ENCODE peak calls at places on chromosome 2, in seven cellular contexts. N is left kidney; R is activated CD8-positive, alpha-beta T cell treated with anti-CD3 and anti-CD28 coated beads, Interleukin-2, amount 10 ng/mL, durations not matched to agents 7 days and 5 days; B is stimulated activated CD8-positive, alpha-beta memory T cell treated with anti-CD3 and anti-CD28 coated beads, Interleukin-12 subunit alpha, Interleukin-12 subunit beta, amount 100 ng/mL, for 4 hours; S is GM12892; F is substantia nigra; T is amniotic stem cell. D is an unnamed sample.

GRCh38 chr2:168394262-168394661 is 61.8 kb upstream of the CERS6 start:
- DNase-seq in N (no peak), R (no peak), B (no peak), S (no peak), F (no peak), T (no peak), D (no peak)

GRCh38 chr2:46970334-46971288 is 55.0 kb upstream of the MCFD2 start:
- DNase-seq in N (no peak), R (no peak), B (no peak), S (no peak), F (no peak), T (no peak), D (no peak)

GRCh38 chr2:230067990-230068657 is 600 bp downstream of the SLC16A14 start:
- DNase-seq in N (peak), R (peak), B (peak), S (peak), F (no peak), T (peak), D (no peak)

GRCh38 chr2:18156421-18156820 is 278.0 kb downstream of the KCNS3 start:
- DNase-seq in N (no peak), R (no peak), B (no peak), S (no peak), F (no peak), T (no peak), D (no peak)

GRCh38 chr2:20955277-20956026 is 88.4 kb downstream of the APOB start:
- DNase-seq in N (no peak), R (no peak), B (no peak), S (no peak), F (no peak), T (no peak), D (no peak)

GRCh38 chr2:100614455-100615000 is 51.7 kb downstream of the PDCL3 start:
- DNase-seq in N (no peak), R (no peak), B (no peak), S (no peak), F (no peak), T (no peak), D (no peak)

GRCh38 chr2:233479616-233480489 is 86.7 kb downstream of the USP40 start:
- DNase-seq in N (no peak), R (no peak), B (no peak), S (no peak), F (no peak), T (no peak), D (no peak)

GRCh38 chr2:172038604-172039003 is 38.9 kb downstream of the METAP1D start:
- DNase-seq in N (peak), R (no peak), B (no peak), S (no peak), F (no peak), T (peak), D (no peak)

D was measured in AG04450.